ENCODE peak calls at places on chromosomes 16 and 17, in nine cellular contexts. One of them, this sample, is unnamed. For H3K36me3, the result is how much of the 10 kb centered on the place peaks cover.

GRCh38 chr16:52953215-52953614 is 99.5 kb downstream of the CHD9NB start:
- DNase-seq in SJSA1: no peak
- DNase-seq in uterus: no peak
- DNase-seq in spleen: no peak
- DNase-seq in CD8-positive, alpha-beta memory T cell: no peak
- DNase-seq in body of pancreas: peak
- DNase-seq in lung: no peak
- DNase-seq in mesendoderm: no peak
- DNase-seq in neural progenitor cell: no peak
- DNase-seq in this sample: no peak

GRCh38 chr17:20122236-20122879 is 113.2 kb downstream of the SPECC1 start:
- DNase-seq in SJSA1: no peak
- DNase-seq in CD8-positive, alpha-beta memory T cell: no peak
- DNase-seq in body of pancreas: no peak
- DNase-seq in uterus: no peak
- DNase-seq in mesendoderm: no peak
- DNase-seq in lung: no peak
- DNase-seq in spleen: no peak
- DNase-seq in neural progenitor cell: no peak
- DNase-seq in this sample: no peak

GRCh38 chr17:71405101-71405500 is 715.7 kb upstream of the SOX9 start:
- DNase-seq in neural progenitor cell: no peak
- DNase-seq in mesendoderm: no peak
- DNase-seq in SJSA1: no peak
- DNase-seq in uterus: no peak
- DNase-seq in spleen: no peak
- DNase-seq in CD8-positive, alpha-beta memory T cell: no peak
- DNase-seq in lung: no peak
- DNase-seq in body of pancreas: no peak
- DNase-seq in this sample: no peak

GRCh38 chr17:40460585-40460975 is 17.3 kb downstream of the IGFBP4 start:
- DNase-seq in mesendoderm: no peak
- DNase-seq in neural progenitor cell: no peak
- DNase-seq in uterus: no peak
- DNase-seq in spleen: no peak
- DNase-seq in lung: no peak
- DNase-seq in CD8-positive, alpha-beta memory T cell: no peak
- DNase-seq in body of pancreas: no peak
- DNase-seq in SJSA1: no peak
- DNase-seq in this sample: no peak

GRCh38 chr17:20825539-20825938 is 217.3 kb downstream of the USP22 start:
- DNase-seq in neural progenitor cell: no peak
- DNase-seq in uterus: no peak
- DNase-seq in lung: no peak
- DNase-seq in CD8-positive, alpha-beta memory T cell: no peak
- DNase-seq in SJSA1: no peak
- DNase-seq in spleen: no peak
- DNase-seq in mesendoderm: no peak
- DNase-seq in body of pancreas: no peak
- DNase-seq in this sample: no peak

GRCh38 chr16:37511-37910 is 15.9 kb downstream of the POLR3K start:
- DNase-seq in SJSA1: no peak
- DNase-seq in body of pancreas: no peak
- DNase-seq in CD8-positive, alpha-beta memory T cell: no peak
- DNase-seq in neural progenitor cell: no peak
- DNase-seq in spleen: no peak
- DNase-seq in uterus: no peak
- DNase-seq in mesendoderm: no peak
- DNase-seq in lung: no peak
- DNase-seq in this sample: no peak

GRCh38 chr17:1271441-1271840 is 1.2 kb downstream of the BHLHA9 start:
- DNase-seq in uterus: no peak
- DNase-seq in body of pancreas: no peak
- DNase-seq in neural progenitor cell: no peak
- DNase-seq in SJSA1: no peak
- DNase-seq in CD8-positive, alpha-beta memory T cell: no peak
- DNase-seq in lung: no peak
- DNase-seq in spleen: no peak
- DNase-seq in mesendoderm: no peak
- DNase-seq in this sample: no peak

GRCh38 chr16:67431077-67431804 is at the start of gene HSD11B2:
- DNase-seq in SJSA1: no peak
- DNase-seq in spleen: peak
- DNase-seq in uterus: peak
- DNase-seq in lung: peak
- DNase-seq in body of pancreas: peak
- DNase-seq in CD8-positive, alpha-beta memory T cell: no peak
- DNase-seq in neural progenitor cell: peak
- DNase-seq in mesendoderm: peak
- DNase-seq in this sample: peak

GRCh38 chr16:4426021-4426684 is 485 bp downstream of the DNAJA3 start:
- DNase-seq in neural progenitor cell: no peak
- DNase-seq in mesendoderm: no peak
- DNase-seq in CD8-positive, alpha-beta memory T cell: no peak
- DNase-seq in spleen: no peak
- DNase-seq in lung: no peak
- DNase-seq in SJSA1: no peak
- DNase-seq in uterus: no peak
- DNase-seq in body of pancreas: no peak
- DNase-seq in this sample: no peak

GRCh38 chr17:65558683-65559311 is 2.7 kb downstream of the AXIN2 start:
- DNase-seq in uterus: no peak
- DNase-seq in mesendoderm: peak
- DNase-seq in SJSA1: no peak
- DNase-seq in lung: no peak
- DNase-seq in CD8-positive, alpha-beta memory T cell: no peak
- DNase-seq in body of pancreas: peak
- DNase-seq in neural progenitor cell: peak
- DNase-seq in spleen: no peak
- DNase-seq in this sample: no peak
- H3K4me3 ChIP-seq in uterus: no peak
- H3K4me3 ChIP-seq in mesendoderm: peak
- H3K4me3 ChIP-seq in SJSA1: no peak
- H3K4me3 ChIP-seq in lung: peak
- H3K4me3 ChIP-seq in CD8-positive, alpha-beta memory T cell: peak
- H3K4me3 ChIP-seq in body of pancreas: no peak
- H3K4me3 ChIP-seq in neural progenitor cell: peak
- H3K4me3 ChIP-seq in spleen: no peak
- H3K4me3 ChIP-seq in this sample: peak

GRCh38 chr17:46979023-46979870 is at the start of gene RPRML:
- DNase-seq in neural progenitor cell: peak
- DNase-seq in spleen: peak
- DNase-seq in CD8-positive, alpha-beta memory T cell: no peak
- DNase-seq in SJSA1: peak
- DNase-seq in uterus: no peak
- DNase-seq in lung: no peak
- DNase-seq in mesendoderm: peak
- DNase-seq in body of pancreas: peak
- DNase-seq in this sample: peak
- H3K27ac ChIP-seq in neural progenitor cell: no peak
- H3K27ac ChIP-seq in spleen: no peak
- H3K27ac ChIP-seq in CD8-positive, alpha-beta memory T cell: no peak
- H3K27ac ChIP-seq in SJSA1: no peak
- H3K27ac ChIP-seq in uterus: no peak
- H3K27ac ChIP-seq in lung: no peak
- H3K27ac ChIP-seq in mesendoderm: no peak
- H3K27ac ChIP-seq in body of pancreas: no peak
- H3K27ac ChIP-seq in this sample: no peak

DNA sequence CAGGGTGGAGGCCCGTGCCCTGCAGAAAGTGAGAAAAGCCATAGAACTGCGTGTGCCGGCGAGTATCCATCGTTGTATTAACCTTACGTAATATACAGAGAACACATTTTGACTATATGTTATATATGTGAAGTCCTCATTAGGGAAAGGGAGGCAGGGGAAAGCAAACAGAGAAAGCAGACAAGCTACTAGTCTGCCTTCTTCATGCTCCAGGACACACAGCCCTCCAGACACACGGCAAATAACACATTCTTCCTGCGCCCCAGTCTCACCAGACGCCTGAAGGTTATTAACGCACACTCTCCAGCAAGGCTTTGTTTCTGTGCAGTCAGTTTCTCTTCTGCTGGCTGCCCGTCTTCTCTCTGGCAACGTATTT is 28.8 kb downstream of the PRDM7 start:
- DNase-seq in body of pancreas: no peak
- DNase-seq in neural progenitor cell: no peak
- DNase-seq in lung: no peak
- DNase-seq in uterus: no peak
- DNase-seq in SJSA1: no peak
- DNase-seq in mesendoderm: no peak
- DNase-seq in CD8-positive, alpha-beta memory T cell: no peak
- DNase-seq in spleen: no peak
- DNase-seq in this sample: no peak
- H3K36me3 ChIP-seq in body of pancreas: under half
- H3K36me3 ChIP-seq in neural progenitor cell: under half
- H3K36me3 ChIP-seq in lung: under half
- H3K36me3 ChIP-seq in uterus: under half
- H3K36me3 ChIP-seq in SJSA1: under half
- H3K36me3 ChIP-seq in mesendoderm: under half
- H3K36me3 ChIP-seq in CD8-positive, alpha-beta memory T cell: under half
- H3K36me3 ChIP-seq in spleen: under half
- H3K36me3 ChIP-seq in this sample: under half

GRCh38 chr17:79921411-79922160 is 82.3 kb upstream of the CBX4 start:
- DNase-seq in uterus: no peak
- DNase-seq in body of pancreas: no peak
- DNase-seq in CD8-positive, alpha-beta memory T cell: no peak
- DNase-seq in SJSA1: no peak
- DNase-seq in lung: no peak
- DNase-seq in neural progenitor cell: no peak
- DNase-seq in mesendoderm: no peak
- DNase-seq in spleen: no peak
- DNase-seq in this sample: peak
- H3K4me3 ChIP-seq in uterus: no peak
- H3K4me3 ChIP-seq in body of pancreas: no peak
- H3K4me3 ChIP-seq in CD8-positive, alpha-beta memory T cell: no peak
- H3K4me3 ChIP-seq in SJSA1: no peak
- H3K4me3 ChIP-seq in lung: no peak
- H3K4me3 ChIP-seq in neural progenitor cell: no peak
- H3K4me3 ChIP-seq in mesendoderm: no peak
- H3K4me3 ChIP-seq in spleen: no peak
- H3K4me3 ChIP-seq in this sample: no peak

GRCh38 chr17:37294888-37295287 is 80.9 kb upstream of the C17orf78 start:
- DNase-seq in lung: no peak
- DNase-seq in SJSA1: no peak
- DNase-seq in mesendoderm: peak
- DNase-seq in spleen: no peak
- DNase-seq in body of pancreas: no peak
- DNase-seq in CD8-positive, alpha-beta memory T cell: no peak
- DNase-seq in uterus: no peak
- DNase-seq in neural progenitor cell: peak
- DNase-seq in this sample: no peak

GRCh38 chr17:37301288-37301687 is 74.5 kb upstream of the C17orf78 start:
- DNase-seq in CD8-positive, alpha-beta memory T cell: no peak
- DNase-seq in SJSA1: no peak
- DNase-seq in uterus: no peak
- DNase-seq in body of pancreas: peak
- DNase-seq in lung: no peak
- DNase-seq in mesendoderm: peak
- DNase-seq in spleen: no peak
- DNase-seq in neural progenitor cell: peak
- DNase-seq in this sample: no peak

GRCh38 chr17:37293770-37294169 is 82.0 kb upstream of the C17orf78 start:
- DNase-seq in CD8-positive, alpha-beta memory T cell: no peak
- DNase-seq in SJSA1: no peak
- DNase-seq in mesendoderm: no peak
- DNase-seq in body of pancreas: no peak
- DNase-seq in lung: no peak
- DNase-seq in neural progenitor cell: no peak
- DNase-seq in uterus: no peak
- DNase-seq in spleen: no peak
- DNase-seq in this sample: no peak

GRCh38 chr17:37300683-37301082 is 75.1 kb upstream of the C17orf78 start:
- DNase-seq in lung: no peak
- DNase-seq in mesendoderm: no peak
- DNase-seq in neural progenitor cell: no peak
- DNase-seq in body of pancreas: no peak
- DNase-seq in uterus: no peak
- DNase-seq in SJSA1: no peak
- DNase-seq in CD8-positive, alpha-beta memory T cell: no peak
- DNase-seq in spleen: no peak
- DNase-seq in this sample: no peak

DNA sequence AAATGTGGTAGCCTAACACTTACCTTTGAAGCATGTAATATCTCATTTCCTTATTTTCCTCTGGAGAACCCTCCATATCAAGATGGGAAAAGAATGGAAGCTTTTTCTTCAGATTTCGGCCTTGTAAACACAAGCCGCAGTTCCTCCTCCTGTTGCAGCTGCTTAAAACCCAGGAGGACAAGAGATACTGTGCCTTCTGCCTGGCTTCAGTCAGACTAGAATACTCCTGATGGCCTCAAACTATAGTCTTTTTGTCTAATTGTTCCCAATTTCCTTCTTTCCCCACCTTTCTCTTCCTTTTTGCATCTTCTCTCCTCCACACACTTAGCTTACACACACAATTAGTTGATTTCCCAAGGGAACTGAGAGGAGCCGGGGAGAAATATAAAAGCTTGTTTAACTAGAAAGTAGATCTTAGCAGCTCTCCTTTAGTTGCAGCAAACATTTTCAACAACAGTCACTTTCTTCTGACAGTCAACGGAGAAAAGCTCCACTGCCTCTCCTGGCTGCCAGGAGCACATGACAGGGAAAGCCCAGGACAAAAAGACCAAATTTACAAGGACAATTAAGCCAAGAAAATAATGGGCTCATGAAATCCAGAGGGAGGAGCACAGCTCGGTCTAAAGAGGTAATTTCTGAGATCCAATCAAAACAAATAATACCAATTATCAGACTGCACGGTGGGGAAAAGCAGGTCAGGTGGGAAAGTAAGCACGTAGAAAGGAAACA is 76.4 kb upstream of the C17orf78 start:
- DNase-seq in SJSA1: no peak
- DNase-seq in spleen: no peak
- DNase-seq in body of pancreas: no peak
- DNase-seq in uterus: no peak
- DNase-seq in neural progenitor cell: peak
- DNase-seq in lung: no peak
- DNase-seq in mesendoderm: peak
- DNase-seq in CD8-positive, alpha-beta memory T cell: no peak
- DNase-seq in this sample: no peak
- H3K27ac ChIP-seq in SJSA1: no peak
- H3K27ac ChIP-seq in spleen: no peak
- H3K27ac ChIP-seq in body of pancreas: peak
- H3K27ac ChIP-seq in uterus: peak
- H3K27ac ChIP-seq in neural progenitor cell: peak
- H3K27ac ChIP-seq in lung: peak
- H3K27ac ChIP-seq in mesendoderm: peak
- H3K27ac ChIP-seq in CD8-positive, alpha-beta memory T cell: no peak
- H3K27ac ChIP-seq in this sample: peak

GRCh38 chr16:2936436-2937011 is 24.8 kb downstream of the FLYWCH1 start:
- DNase-seq in lung: no peak
- DNase-seq in neural progenitor cell: no peak
- DNase-seq in SJSA1: no peak
- DNase-seq in body of pancreas: no peak
- DNase-seq in mesendoderm: no peak
- DNase-seq in spleen: no peak
- DNase-seq in uterus: no peak
- DNase-seq in CD8-positive, alpha-beta memory T cell: no peak
- DNase-seq in this sample: no peak
- H3K36me3 ChIP-seq in lung: under half
- H3K36me3 ChIP-seq in neural progenitor cell: under half
- H3K36me3 ChIP-seq in SJSA1: under half
- H3K36me3 ChIP-seq in body of pancreas: under half
- H3K36me3 ChIP-seq in mesendoderm: under half
- H3K36me3 ChIP-seq in spleen: half or more
- H3K36me3 ChIP-seq in uterus: under half
- H3K36me3 ChIP-seq in CD8-positive, alpha-beta memory T cell: under half
- H3K36me3 ChIP-seq in this sample: half or more